ENCODE peak calls at places on chromosomes 5 and 9, in five cellular contexts. W, X, K, N and Q are unnamed samples.

GRCh38 chr5:126506079-126506478 is 82.9 kb downstream of the GRAMD2B start:
- DNase-seq in N (no peak), X (no peak), K (no peak), W (no peak), Q (no peak)

GRCh38 chr9:111276723-111277122 is 53.3 kb downstream of the OR2K2 start:
- DNase-seq in N (no peak), K (no peak), W (no peak), X (no peak), Q (no peak)

GRCh38 chr5:56314536-56314935 is 81.4 kb upstream of the ANKRD55 start:
- DNase-seq in K (no peak), X (no peak), W (peak; percentile 63), N (no peak), Q (no peak)

GRCh38 chr5:35876454-35876853 is 19.8 kb downstream of the IL7R start:
- DNase-seq in K (no peak), N (no peak), X (no peak), W (no peak), Q (no peak)

GRCh38 chr5:73215525-73215890 is 42.5 kb downstream of the TMEM174 start:
- DNase-seq in X (no peak), K (no peak), N (no peak), W (no peak), Q (no peak)

GRCh38 chr5:4553968-4554367 is 586.2 kb upstream of the ADAMTS16 start:
- DNase-seq in K (no peak), N (no peak), W (no peak), X (no peak), Q (no peak)

GRCh38 chr5:116554764-116555163 is 19.9 kb downstream of the SEMA6A start:
- DNase-seq in K (no peak), N (no peak), W (no peak), X (no peak), Q (no peak)

GRCh38 chr5:119071573-119071874 is 637 bp downstream of the DMXL1 start:
- DNase-seq in K (no peak), X (no peak), N (no peak), W (peak; percentile 13), Q (no peak)

GRCh38 chr5:65981969-65982368 is 55.6 kb downstream of the ERBIN start:
- DNase-seq in N (no peak), X (no peak), W (no peak), K (no peak), Q (no peak)

GRCh38 chr5:101676646-101677045 is 619.4 kb downstream of the SLCO4C1 start:
- DNase-seq in K (no peak), N (no peak), X (no peak), W (no peak), Q (no peak)

GRCh38 chr5:174608631-174609097 is 115.7 kb upstream of the MSX2 start:
- DNase-seq in N (no peak), W (no peak), X (no peak), K (no peak), Q (no peak)
- H3K4me3 ChIP-seq in N (no peak overlapping the region), W (no peak overlapping the region), X (no peak overlapping the region), K (no peak overlapping the region), Q (no peak overlapping the region)

GRCh38 chr5:148393390-148393741 is 9.6 kb downstream of the FBXO38 start:
- DNase-seq in N (no peak), X (no peak), K (no peak), W (no peak), Q (no peak)
- TF ChIP-seq CTCF in N (no peak), X (no peak), K (no peak), W (no peak), Q (no peak)

GRCh38 chr5:152056931-152057330 is 132.3 kb upstream of the GLRA1 start:
- DNase-seq in X (no peak), K (no peak), W (no peak), N (no peak), Q (no peak)

GRCh38 chr5:152051499-152052454 is 127.1 kb upstream of the GLRA1 start:
- DNase-seq in W (no peak), X (no peak), K (no peak), N (no peak), Q (no peak)

GRCh38 chr5:152058267-152058666 is 133.6 kb upstream of the GLRA1 start:
- DNase-seq in W (no peak), X (no peak), K (no peak), N (no peak), Q (no peak)

GRCh38 chr5:152052470-152052869 is 127.8 kb upstream of the GLRA1 start:
- DNase-seq in W (no peak), N (no peak), X (no peak), K (no peak), Q (no peak)
- H3K4me3 ChIP-seq in W (no peak overlapping the region), N (no peak overlapping the region), X (no peak overlapping the region), K (no peak overlapping the region), Q (no peak overlapping the region)

DNA sequence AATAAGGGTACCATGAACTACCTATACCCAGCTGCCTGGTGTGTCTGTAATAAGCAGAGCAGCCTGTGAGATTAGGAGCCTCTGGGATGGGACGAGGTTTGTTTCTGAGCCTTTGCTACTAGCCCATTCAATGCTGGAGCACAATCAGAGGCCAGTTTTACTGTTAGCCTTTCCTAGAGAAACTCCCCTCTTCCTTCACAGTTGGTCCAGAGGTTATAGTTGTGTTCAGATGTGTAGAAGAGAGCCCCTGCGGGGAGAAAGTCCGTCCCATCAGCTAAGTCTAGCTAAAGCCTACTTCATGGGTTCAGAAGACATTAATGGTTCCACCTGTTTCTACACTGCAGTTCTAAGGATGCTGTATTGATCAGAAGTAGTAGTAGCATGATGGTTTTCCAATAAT is 16.8 kb downstream of the NUP214 start:
- DNase-seq in W (no peak), N (no peak), X (no peak), K (no peak), Q (no peak)
- TF ChIP-seq CTCF in W (no peak), N (no peak), X (no peak), K (no peak), Q (no peak)

GRCh38 chr5:180636403-180637075 is 12.9 kb downstream of the FLT4 start:
- DNase-seq in X (no peak), W (peak; percentile 20), K (peak; percentile 26), N (peak; percentile 14), Q (no peak)
- H3K4me3 ChIP-seq in X (no peak overlapping the region), W (no peak overlapping the region), K (no peak overlapping the region), N (no peak overlapping the region), Q (no peak overlapping the region)

DNA sequence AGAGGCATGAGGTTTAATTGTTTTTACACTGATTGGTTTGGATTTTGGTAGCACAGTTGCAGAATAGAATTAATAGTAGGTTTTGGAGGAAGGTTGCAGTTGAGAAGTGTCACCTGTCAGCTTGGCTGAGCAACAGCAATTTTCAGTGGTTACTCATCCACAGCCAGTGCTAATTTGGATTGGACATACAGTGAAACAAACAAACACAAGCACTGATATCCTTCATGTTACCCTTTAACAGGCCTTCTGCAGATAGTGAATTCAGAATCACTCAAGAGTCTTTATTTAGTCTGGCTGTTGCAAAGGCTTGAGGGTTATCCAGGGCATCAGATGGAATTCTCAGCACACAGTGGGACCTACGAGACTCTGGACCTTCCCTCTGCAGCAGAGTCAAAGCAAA is 31.8 kb upstream of the POU4F3 start:
- DNase-seq in W (no peak), N (no peak), X (no peak), K (no peak), Q (no peak)
- TF ChIP-seq CTCF in W (no peak), N (no peak), X (no peak), K (no peak), Q (no peak)

GRCh38 chr5:179166886-179167841 is 107.0 kb downstream of the ZNF354C start:
- DNase-seq in N (peak; percentile 58), X (peak; percentile 19), W (peak; percentile 42), K (no peak), Q (no peak)
- H3K4me3 ChIP-seq in N (peak overlapping the region; percentile 49), X (no peak overlapping the region), W (peak overlapping the region; percentile 34), K (no peak overlapping the region), Q (no peak overlapping the region)